ENCODE peak calls at places on chromosomes 11 and 22, in eight cellular contexts. T is cerebellar cortex; S is NCI-H1417 treated with DMSO at 0.1 percent for 48 hours; F is stimulated activated CD4-positive, alpha-beta T cell treated with anti-CD3 and anti-CD28 coated beads, Interleukin-15, amount 100 ng/mL, for 1 hour; N is HFF-Myc; Z is frontal cortex; P is retina; C is HS-27A. O is an unnamed sample.

GRCh38 chr11:27095050-27095449 is 54.4 kb downstream of the BBOX1 start:
- DNase-seq in T (no peak), S (no peak), F (no peak), N (no peak), Z (no peak), P (no peak), C (no peak), O (no peak)

GRCh38 chr11:128417607-128418324 is 169.6 kb downstream of the ETS1 start:
- DNase-seq in T (no peak), S (no peak), F (no peak), N (peak), Z (peak), P (no peak), C (no peak), O (peak)

GRCh38 chr11:114650661-114651060 is 27.7 kb upstream of the NXPE2 start:
- DNase-seq in T (no peak), S (no peak), F (no peak), N (no peak), Z (no peak), P (no peak), C (no peak), O (no peak)

GRCh38 chr11:60087239-60087638 is 1.2 kb upstream of the MS4A2 start:
- DNase-seq in T (no peak), S (no peak), F (no peak), N (no peak), Z (no peak), P (no peak), C (no peak), O (no peak)

GRCh38 chr11:99199336-99199735 is 178.6 kb downstream of the CNTN5 start:
- DNase-seq in T (no peak), S (no peak), F (no peak), N (no peak), Z (no peak), P (no peak), C (no peak), O (no peak)

GRCh38 chr11:60085909-60086308 is 2.6 kb upstream of the MS4A2 start:
- DNase-seq in T (no peak), S (no peak), F (no peak), N (no peak), Z (no peak), P (no peak), C (no peak), O (no peak)

GRCh38 chr11:33926954-33927552 is 35.2 kb upstream of the LMO2 start:
- DNase-seq in T (no peak), S (no peak), F (no peak), N (no peak), Z (no peak), P (no peak), C (no peak), O (no peak)

GRCh38 chr11:68687986-68688385 is 3.6 kb downstream of the GAL start:
- DNase-seq in T (no peak), S (no peak), F (no peak), N (no peak), Z (no peak), P (no peak), C (no peak), O (no peak)

GRCh38 chr22:36928826-36929535 is 15.6 kb downstream of the CSF2RB start:
- DNase-seq in T (no peak), S (no peak), F (no peak), N (no peak), Z (no peak), P (peak), C (no peak), O (peak)

GRCh38 chr11:128757886-128758612 is 64.2 kb downstream of the FLI1 start:
- DNase-seq in T (no peak), S (no peak), F (no peak), N (no peak), Z (no peak), P (no peak), C (no peak), O (no peak)

GRCh38 chr22:19812910-19813309 is 41.8 kb downstream of the GNB1L start:
- DNase-seq in T (no peak), S (no peak), F (no peak), N (no peak), Z (no peak), P (no peak), C (no peak), O (no peak)

GRCh38 chr11:86952221-86952875 is 2.8 kb downstream of the FZD4 start:
- DNase-seq in T (no peak), S (no peak), F (no peak), N (no peak), Z (no peak), P (no peak), C (no peak), O (no peak)